ENCODE peak calls at places on chromosomes 3 and 15, in six cellular contexts. M, Q, O, L, B and A are unnamed samples.

GRCh38 chr15:70722266-70723123 is 40.9 kb downstream of the UACA start:
- DNase-seq in M (no peak), Q (peak), O (no peak), L (peak), B (no peak), A (peak)

GRCh38 chr15:31327674-31328424 is 1.2 kb downstream of the KLF13 start:
- DNase-seq in M (peak), Q (peak), O (peak), L (peak), B (peak), A (peak)

GRCh38 chr3:56928379-56929068 is 126.8 kb upstream of the ARHGEF3 start:
- DNase-seq in M (peak), Q (peak), O (no peak), L (peak), B (no peak), A (peak)

GRCh38 chr15:39454189-39454986 is 126.5 kb upstream of the THBS1 start:
- DNase-seq in M (no peak), Q (peak), O (no peak), L (no peak), B (no peak), A (peak)

GRCh38 chr3:159616234-159616825 is 372.3 kb upstream of the IL12A start:
- DNase-seq in M (no peak), Q (peak), O (peak), L (peak), B (no peak), A (peak)

GRCh38 chr3:173793963-173794362 is 396.4 kb downstream of the NLGN1 start:
- DNase-seq in M (no peak), Q (no peak), O (no peak), L (no peak), B (no peak), A (no peak)

GRCh38 chr3:168112894-168113293 is 17.2 kb upstream of the GOLIM4 start:
- DNase-seq in M (no peak), Q (no peak), O (no peak), L (no peak), B (no peak), A (no peak)

GRCh38 chr3:13706886-13707285 is 158.0 kb downstream of the FBLN2 start:
- DNase-seq in M (peak), Q (no peak), O (no peak), L (no peak), B (no peak), A (no peak)

GRCh38 chr3:134486577-134487041 is 752 bp downstream of the CEP63 start:
- DNase-seq in M (peak), Q (peak), O (no peak), L (no peak), B (peak), A (peak)

GRCh38 chr3:122318620-122319019 is 6.4 kb upstream of the CSTA start:
- DNase-seq in M (no peak), Q (no peak), O (no peak), L (no peak), B (no peak), A (peak)

GRCh38 chr15:78249131-78249530 is 14.8 kb upstream of the ACSBG1 start:
- DNase-seq in M (no peak), Q (no peak), O (no peak), L (no peak), B (no peak), A (no peak)

GRCh38 chr15:66255293-66255676 is 1.7 kb upstream of the MEGF11 start:
- DNase-seq in M (no peak), Q (no peak), O (no peak), L (no peak), B (no peak), A (no peak)

GRCh38 chr15:71708052-71708432 is 102.3 kb upstream of the NR2E3 start:
- DNase-seq in M (no peak), Q (no peak), O (peak), L (no peak), B (no peak), A (peak)

GRCh38 chr3:71725279-71725991 is at the start of gene EIF4E3:
- DNase-seq in M (peak), Q (peak), O (peak), L (peak), B (peak), A (peak)

GRCh38 chr3:10614160-10614559 is 108.8 kb upstream of the ATP2B2 start:
- DNase-seq in M (no peak), Q (no peak), O (no peak), L (no peak), B (no peak), A (no peak)

GRCh38 chr15:35123743-35124142 is 38.6 kb upstream of the NANOGP8 start:
- DNase-seq in M (no peak), Q (no peak), O (no peak), L (no peak), B (no peak), A (no peak)

GRCh38 chr3:127074900-127075360 is 92.0 kb downstream of the PLXNA1 start:
- DNase-seq in M (no peak), Q (peak), O (no peak), L (peak), B (no peak), A (peak)

GRCh38 chr15:68143785-68144184 is 61.3 kb downstream of the CALML4 start:
- DNase-seq in M (no peak), Q (no peak), O (no peak), L (no peak), B (no peak), A (no peak)

GRCh38 chr3:142896201-142896755 is 7.4 kb upstream of the PCOLCE2 start:
- DNase-seq in M (no peak), Q (peak), O (no peak), L (peak), B (no peak), A (peak)

GRCh38 chr3:120780977-120781376 is 38.4 kb downstream of the GTF2E1 start:
- DNase-seq in M (no peak), Q (peak), O (peak), L (peak), B (no peak), A (peak)

GRCh38 chr3:38966956-38967795 is 84.6 kb downstream of the SCN11A start:
- DNase-seq in M (no peak), Q (no peak), O (no peak), L (no peak), B (no peak), A (peak)

GRCh38 chr3:52423214-52423613 is 21.7 kb downstream of the SEMA3G start:
- DNase-seq in M (no peak), Q (no peak), O (no peak), L (no peak), B (no peak), A (no peak)

GRCh38 chr3:38404286-38404685 is 49.4 kb upstream of the ACVR2B start:
- DNase-seq in M (no peak), Q (peak), O (no peak), L (peak), B (no peak), A (peak)

GRCh38 chr3:135271562-135272290 is 476.7 kb downstream of the EPHB1 start:
- DNase-seq in M (no peak), Q (no peak), O (no peak), L (no peak), B (no peak), A (no peak)

GRCh38 chr3:54235998-54236397 is 113.6 kb downstream of the CACNA2D3 start:
- DNase-seq in M (no peak), Q (no peak), O (no peak), L (no peak), B (no peak), A (no peak)

GRCh38 chr3:62375655-62376054 is 2.3 kb upstream of the FEZF2 start:
- DNase-seq in M (no peak), Q (no peak), O (no peak), L (no peak), B (no peak), A (no peak)

GRCh38 chr15:37926136-37926535 is 8.3 kb upstream of the TMCO5A start:
- DNase-seq in M (no peak), Q (no peak), O (no peak), L (no peak), B (no peak), A (no peak)

GRCh38 chr3:186121968-186122367 is 13.1 kb upstream of the ETV5 start:
- DNase-seq in M (no peak), Q (no peak), O (no peak), L (no peak), B (no peak), A (no peak)

GRCh38 chr3:148309390-148310035 is 388.2 kb upstream of the AGTR1 start:
- DNase-seq in M (no peak), Q (peak), O (no peak), L (peak), B (no peak), A (peak)

GRCh38 chr3:66066963-66067617 is 28.4 kb upstream of the MAGI1 start:
- DNase-seq in M (no peak), Q (no peak), O (no peak), L (no peak), B (no peak), A (no peak)

GRCh38 chr3:38114052-38114874 is 22.7 kb downstream of the ACAA1 start:
- DNase-seq in M (no peak), Q (no peak), O (peak), L (no peak), B (no peak), A (no peak)

GRCh38 chr3:45571969-45572368 is 22.6 kb upstream of the LIMD1 start:
- DNase-seq in M (no peak), Q (no peak), O (no peak), L (no peak), B (no peak), A (no peak)

GRCh38 chr3:30113906-30114305 is 492.5 kb upstream of the TGFBR2 start:
- DNase-seq in M (no peak), Q (no peak), O (no peak), L (no peak), B (no peak), A (peak)